ENCODE peak calls at places on chromosomes 2 and 18, in six cellular contexts. E is suprapubic skin; U is brain microvascular endothelial cell; A is A549; Y is naive thymus-derived CD4-positive, alpha-beta T cell; T is kidney. W is an unnamed sample.

GRCh38 chr2:220077488-220077887 is 450.1 kb downstream of the SLC4A3 start:
- DNase-seq in E (no peak), U (peak; percentile 60), A (peak; percentile 54), Y (no peak), T (no peak), W (peak; percentile 39)

GRCh38 chr2:196149926-196150325 is 21.5 kb downstream of the STK17B start:
- DNase-seq in E (no peak), U (no peak), A (no peak), Y (no peak), T (no peak), W (no peak)

GRCh38 chr2:26317377-26318105 is 28.4 kb upstream of the SELENOI start:
- DNase-seq in E (no peak), U (no peak), A (no peak), Y (no peak), T (peak; percentile 46), W (no peak)

GRCh38 chr2:54423213-54423612 is 32.9 kb upstream of the SPTBN1 start:
- DNase-seq in E (no peak), U (no peak), A (no peak), Y (no peak), T (no peak), W (no peak)

GRCh38 chr2:200302940-200303727 is 3.4 kb upstream of the SPATS2L start:
- DNase-seq in E (no peak), U (peak; percentile 87), A (peak; percentile 76), Y (no peak), T (no peak), W (peak; percentile 95)

GRCh38 chr2:240451108-240451611 is 15.7 kb downstream of the GPC1 start:
- DNase-seq in E (no peak), U (no peak), A (no peak), Y (no peak), T (peak; percentile 71), W (no peak)

GRCh38 chr2:76391663-76392062 is 680.9 kb upstream of the GCFC2 start:
- DNase-seq in E (no peak), U (no peak), A (no peak), Y (no peak), T (no peak), W (no peak)

GRCh38 chr18:76633504-76634259 is 138.6 kb upstream of the ZNF516 start:
- DNase-seq in E (no peak), U (no peak), A (no peak), Y (no peak), T (no peak), W (no peak)

GRCh38 chr2:208000701-208001395 is 24.5 kb downstream of the PLEKHM3 start:
- DNase-seq in E (no peak), U (no peak), A (no peak), Y (no peak), T (no peak), W (no peak)

GRCh38 chr2:239807568-239807967 is 217.6 kb downstream of the NDUFA10 start:
- DNase-seq in E (peak; percentile 32), U (no peak), A (no peak), Y (no peak), T (peak; percentile 44), W (no peak)

GRCh38 chr2:161104054-161104553 is 56.1 kb upstream of the TANK start:
- DNase-seq in E (no peak), U (no peak), A (no peak), Y (no peak), T (no peak), W (peak; percentile 71)

GRCh38 chr2:60351321-60351720 is 202.1 kb downstream of the BCL11A start:
- DNase-seq in E (no peak), U (no peak), A (no peak), Y (no peak), T (no peak), W (no peak)

GRCh38 chr2:60353863-60354262 is 199.6 kb downstream of the BCL11A start:
- DNase-seq in E (no peak), U (no peak), A (no peak), Y (no peak), T (no peak), W (no peak)

GRCh38 chr2:60351802-60352201 is 201.7 kb downstream of the BCL11A start:
- DNase-seq in E (no peak), U (no peak), A (no peak), Y (no peak), T (no peak), W (no peak)

GRCh38 chr2:60353406-60353800 is 200.1 kb downstream of the BCL11A start:
- DNase-seq in E (no peak), U (no peak), A (no peak), Y (no peak), T (no peak), W (no peak)

GRCh38 chr2:60352491-60353405 is 200.7 kb downstream of the BCL11A start:
- DNase-seq in E (no peak), U (no peak), A (no peak), Y (no peak), T (no peak), W (no peak)
- H3K27ac ChIP-seq in E (no peak overlapping the region), U (no peak overlapping the region), A (no peak overlapping the region), Y (no peak overlapping the region), T (no peak overlapping the region), W (no peak overlapping the region)

GRCh38 chr2:152537252-152537651 is 180.0 kb downstream of the PRPF40A start:
- DNase-seq in E (no peak), U (no peak), A (no peak), Y (no peak), T (no peak), W (peak; percentile 61)

GRCh38 chr2:152532241-152532640 is 185.0 kb downstream of the PRPF40A start:
- DNase-seq in E (no peak), U (no peak), A (no peak), Y (no peak), T (no peak), W (no peak)

GRCh38 chr2:152539424-152539823 is 177.8 kb downstream of the PRPF40A start:
- DNase-seq in E (no peak), U (no peak), A (no peak), Y (no peak), T (no peak), W (no peak)

GRCh38 chr2:152534460-152535131 is 182.7 kb downstream of the PRPF40A start:
- DNase-seq in E (no peak), U (no peak), A (no peak), Y (no peak), T (no peak), W (no peak)
- H3K27ac ChIP-seq in E (no peak overlapping the region), U (no peak overlapping the region), A (no peak overlapping the region), Y (no peak overlapping the region), T (no peak overlapping the region), W (no peak overlapping the region)

DNA sequence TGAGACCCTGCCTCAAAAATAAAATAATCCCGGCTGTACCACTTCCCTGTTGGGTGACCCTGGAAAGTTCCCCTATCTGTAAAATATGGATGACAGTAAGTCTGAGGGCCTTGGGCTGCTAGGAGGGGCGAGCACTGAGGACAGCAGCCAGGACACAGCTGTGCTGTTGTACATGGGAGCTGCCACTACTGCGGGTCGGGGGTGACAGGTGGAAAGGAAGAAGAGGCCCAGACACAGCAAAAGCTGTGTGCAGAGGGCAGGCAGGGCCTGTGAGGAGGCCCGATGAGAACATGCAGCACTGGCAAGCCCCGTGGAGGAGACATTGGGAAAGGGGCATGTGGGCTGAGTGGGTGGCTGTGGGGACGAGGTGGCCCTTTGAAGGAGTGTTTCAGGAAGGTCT is 28.8 kb upstream of the SEMA4C start:
- DNase-seq in E (no peak), U (no peak), A (no peak), Y (no peak), T (no peak), W (no peak)
- H3K27ac ChIP-seq in E (peak overlapping the region; percentile 45), U (no peak overlapping the region), A (no peak overlapping the region), Y (no peak overlapping the region), T (no peak overlapping the region), W (no peak overlapping the region)

DNA sequence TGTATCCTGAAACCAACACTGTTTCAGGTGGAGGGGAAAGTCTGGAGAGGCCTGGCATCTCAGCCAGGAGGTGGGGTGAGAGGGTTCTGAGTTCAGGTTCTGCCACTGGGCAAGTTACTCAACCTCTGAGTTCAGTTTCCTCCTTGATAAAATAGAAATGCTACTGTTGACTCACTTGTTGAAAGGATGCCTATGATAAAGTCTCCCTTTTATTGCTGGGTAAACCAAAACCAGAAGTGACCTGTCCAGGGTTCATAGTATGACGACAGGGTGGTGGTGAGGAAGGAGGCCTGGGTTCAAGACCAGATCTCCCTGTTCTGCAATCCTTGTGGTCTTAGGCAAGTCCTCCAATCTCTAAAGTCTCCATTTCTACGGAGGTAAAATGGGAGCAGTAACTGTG is 232.7 kb downstream of the PRKCE start:
- DNase-seq in E (no peak), U (no peak), A (no peak), Y (no peak), T (no peak), W (no peak)
- H3K27ac ChIP-seq in E (no peak overlapping the region), U (no peak overlapping the region), A (no peak overlapping the region), Y (no peak overlapping the region), T (no peak overlapping the region), W (no peak overlapping the region)

DNA sequence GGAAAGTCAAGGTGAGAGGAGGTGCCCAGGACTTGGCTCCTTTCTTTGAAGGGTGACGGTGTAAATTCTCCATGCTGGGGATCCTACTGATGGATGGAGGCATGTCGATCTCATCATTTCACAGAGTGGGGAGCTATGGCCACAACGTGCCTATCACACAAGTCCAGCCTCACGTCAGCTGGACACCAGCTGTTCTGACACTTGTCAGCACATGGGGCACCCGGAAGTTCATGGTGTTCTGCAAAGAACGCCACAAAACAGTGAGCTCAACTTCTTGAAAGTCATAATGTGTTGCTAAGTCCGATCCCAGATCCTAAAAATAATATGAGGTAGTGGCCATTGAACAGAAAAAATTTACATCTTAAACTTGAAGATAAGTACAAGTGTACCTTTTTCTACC is 12.3 kb downstream of the PAX8 start:
- DNase-seq in E (no peak), U (no peak), A (no peak), Y (no peak), T (no peak), W (no peak)
- H3K27ac ChIP-seq in E (no peak overlapping the region), U (no peak overlapping the region), A (no peak overlapping the region), Y (no peak overlapping the region), T (peak overlapping the region; percentile 64), W (no peak overlapping the region)

W was measured in foreskin keratinocyte.